ENCODE peak calls at places on chromosomes 5 and 9, in eight cellular contexts. One of them, this sample, is unnamed.

GRCh38 chr5:96924016-96924443 is 11.8 kb upstream of the LNPEP start:
- DNase-seq in RWPE1: peak
- DNase-seq in upper lobe of right lung: no peak
- DNase-seq in AG04449: no peak
- DNase-seq in cardiac fibroblast: no peak
- DNase-seq in right atrium auricular region: no peak
- DNase-seq in lower leg skin: no peak
- DNase-seq in AG09309: no peak
- DNase-seq in this sample: peak

GRCh38 chr5:65041296-65042158 is 272.8 kb downstream of the CWC27 start:
- DNase-seq in RWPE1: no peak
- DNase-seq in upper lobe of right lung: no peak
- DNase-seq in AG04449: no peak
- DNase-seq in cardiac fibroblast: peak
- DNase-seq in right atrium auricular region: no peak
- DNase-seq in lower leg skin: no peak
- DNase-seq in AG09309: no peak
- DNase-seq in this sample: no peak

GRCh38 chr9:118271936-118272335 is 567.7 kb downstream of the TLR4 start:
- DNase-seq in RWPE1: peak
- DNase-seq in upper lobe of right lung: no peak
- DNase-seq in AG04449: no peak
- DNase-seq in cardiac fibroblast: no peak
- DNase-seq in right atrium auricular region: no peak
- DNase-seq in lower leg skin: no peak
- DNase-seq in AG09309: no peak
- DNase-seq in this sample: no peak

GRCh38 chr9:95481000-95481399 is 35.8 kb downstream of the PTCH1 start:
- DNase-seq in RWPE1: no peak
- DNase-seq in upper lobe of right lung: no peak
- DNase-seq in AG04449: no peak
- DNase-seq in cardiac fibroblast: no peak
- DNase-seq in right atrium auricular region: no peak
- DNase-seq in lower leg skin: no peak
- DNase-seq in AG09309: no peak
- DNase-seq in this sample: peak

GRCh38 chr9:132683873-132684272 is 13.6 kb downstream of the GTF3C4 start:
- DNase-seq in RWPE1: no peak
- DNase-seq in upper lobe of right lung: no peak
- DNase-seq in AG04449: no peak
- DNase-seq in cardiac fibroblast: no peak
- DNase-seq in right atrium auricular region: no peak
- DNase-seq in lower leg skin: no peak
- DNase-seq in AG09309: no peak
- DNase-seq in this sample: no peak

GRCh38 chr5:9661316-9662015 is 31.3 kb upstream of the TAS2R1 start:
- DNase-seq in RWPE1: no peak
- DNase-seq in upper lobe of right lung: no peak
- DNase-seq in AG04449: no peak
- DNase-seq in cardiac fibroblast: no peak
- DNase-seq in right atrium auricular region: no peak
- DNase-seq in lower leg skin: no peak
- DNase-seq in AG09309: no peak
- DNase-seq in this sample: no peak

GRCh38 chr9:119639287-119639955 is 270.2 kb upstream of the BRINP1 start:
- DNase-seq in RWPE1: no peak
- DNase-seq in upper lobe of right lung: no peak
- DNase-seq in AG04449: no peak
- DNase-seq in cardiac fibroblast: no peak
- DNase-seq in right atrium auricular region: no peak
- DNase-seq in lower leg skin: no peak
- DNase-seq in AG09309: no peak
- DNase-seq in this sample: no peak

GRCh38 chr9:99357575-99357974 is 135.5 kb downstream of the SEC61B start:
- DNase-seq in RWPE1: no peak
- DNase-seq in upper lobe of right lung: no peak
- DNase-seq in AG04449: no peak
- DNase-seq in cardiac fibroblast: peak
- DNase-seq in right atrium auricular region: no peak
- DNase-seq in lower leg skin: peak
- DNase-seq in AG09309: no peak
- DNase-seq in this sample: no peak

GRCh38 chr5:168274416-168274815 is 17.0 kb upstream of the WWC1 start:
- DNase-seq in RWPE1: no peak
- DNase-seq in upper lobe of right lung: no peak
- DNase-seq in AG04449: no peak
- DNase-seq in cardiac fibroblast: no peak
- DNase-seq in right atrium auricular region: no peak
- DNase-seq in lower leg skin: no peak
- DNase-seq in AG09309: no peak
- DNase-seq in this sample: no peak

GRCh38 chr9:89999534-90000370 is 394.9 kb downstream of the GADD45G start:
- DNase-seq in RWPE1: no peak
- DNase-seq in upper lobe of right lung: peak
- DNase-seq in AG04449: peak
- DNase-seq in cardiac fibroblast: peak
- DNase-seq in right atrium auricular region: peak
- DNase-seq in lower leg skin: no peak
- DNase-seq in AG09309: no peak
- DNase-seq in this sample: peak

GRCh38 chr5:10118150-10118549 is 131.5 kb downstream of the ATPSCKMT start:
- DNase-seq in RWPE1: no peak
- DNase-seq in upper lobe of right lung: no peak
- DNase-seq in AG04449: no peak
- DNase-seq in cardiac fibroblast: no peak
- DNase-seq in right atrium auricular region: no peak
- DNase-seq in lower leg skin: no peak
- DNase-seq in AG09309: peak
- DNase-seq in this sample: no peak

GRCh38 chr5:310941-311434 is 10.5 kb upstream of the AHRR start:
- DNase-seq in RWPE1: no peak
- DNase-seq in upper lobe of right lung: no peak
- DNase-seq in AG04449: no peak
- DNase-seq in cardiac fibroblast: peak
- DNase-seq in right atrium auricular region: peak
- DNase-seq in lower leg skin: peak
- DNase-seq in AG09309: no peak
- DNase-seq in this sample: no peak

GRCh38 chr5:5560016-5560415 is 137.5 kb downstream of the ICE1 start:
- DNase-seq in RWPE1: no peak
- DNase-seq in upper lobe of right lung: no peak
- DNase-seq in AG04449: no peak
- DNase-seq in cardiac fibroblast: no peak
- DNase-seq in right atrium auricular region: no peak
- DNase-seq in lower leg skin: peak
- DNase-seq in AG09309: no peak
- DNase-seq in this sample: no peak

GRCh38 chr5:5558593-5558992 is 136.1 kb downstream of the ICE1 start:
- DNase-seq in RWPE1: no peak
- DNase-seq in upper lobe of right lung: no peak
- DNase-seq in AG04449: no peak
- DNase-seq in cardiac fibroblast: no peak
- DNase-seq in right atrium auricular region: no peak
- DNase-seq in lower leg skin: peak
- DNase-seq in AG09309: no peak
- DNase-seq in this sample: no peak

DNA sequence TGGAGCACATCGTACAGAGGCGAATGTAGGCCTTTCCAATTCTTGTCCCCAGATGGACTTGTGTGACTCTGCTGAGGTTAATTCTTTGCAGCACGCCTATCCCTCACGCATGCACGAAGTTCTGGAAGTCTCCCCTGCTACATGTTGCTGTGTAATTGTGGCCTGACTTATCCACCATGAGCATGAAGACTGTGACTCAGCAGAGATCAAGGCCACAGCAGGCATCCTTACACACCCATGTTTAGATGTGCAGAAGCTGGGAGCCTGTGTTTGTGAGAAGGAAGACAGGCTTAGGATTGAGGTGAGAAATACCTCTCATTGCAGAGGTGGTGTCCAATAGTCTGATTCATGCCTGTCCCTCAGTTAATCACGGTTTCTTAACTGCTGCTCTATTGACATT is 135.6 kb downstream of the ICE1 start:
- DNase-seq in RWPE1: no peak
- DNase-seq in upper lobe of right lung: no peak
- DNase-seq in AG04449: no peak
- DNase-seq in cardiac fibroblast: no peak
- DNase-seq in right atrium auricular region: no peak
- DNase-seq in lower leg skin: peak
- DNase-seq in AG09309: no peak
- DNase-seq in this sample: no peak
- TF ChIP-seq CTCF in RWPE1: no peak
- TF ChIP-seq CTCF in upper lobe of right lung: no peak
- TF ChIP-seq CTCF in AG04449: no peak
- TF ChIP-seq CTCF in cardiac fibroblast: no peak
- TF ChIP-seq CTCF in right atrium auricular region: no peak
- TF ChIP-seq CTCF in lower leg skin: no peak
- TF ChIP-seq CTCF in AG09309: no peak
- TF ChIP-seq CTCF in this sample: no peak

GRCh38 chr9:75892168-75892901 is 1.9 kb downstream of the PCSK5 start:
- DNase-seq in RWPE1: no peak
- DNase-seq in upper lobe of right lung: peak
- DNase-seq in AG04449: no peak
- DNase-seq in cardiac fibroblast: peak
- DNase-seq in right atrium auricular region: no peak
- DNase-seq in lower leg skin: peak
- DNase-seq in AG09309: no peak
- DNase-seq in this sample: peak

GRCh38 chr9:75889577-75889976 is 896 bp upstream of the PCSK5 start:
- DNase-seq in RWPE1: no peak
- DNase-seq in upper lobe of right lung: no peak
- DNase-seq in AG04449: no peak
- DNase-seq in cardiac fibroblast: no peak
- DNase-seq in right atrium auricular region: no peak
- DNase-seq in lower leg skin: no peak
- DNase-seq in AG09309: no peak
- DNase-seq in this sample: peak

GRCh38 chr9:75889977-75890540 is 414 bp upstream of the PCSK5 start:
- DNase-seq in RWPE1: no peak
- DNase-seq in upper lobe of right lung: no peak
- DNase-seq in AG04449: no peak
- DNase-seq in cardiac fibroblast: peak
- DNase-seq in right atrium auricular region: peak
- DNase-seq in lower leg skin: peak
- DNase-seq in AG09309: no peak
- DNase-seq in this sample: peak

GRCh38 chr9:75891277-75892167 is 1.0 kb downstream of the PCSK5 start:
- DNase-seq in RWPE1: no peak
- DNase-seq in upper lobe of right lung: peak
- DNase-seq in AG04449: no peak
- DNase-seq in cardiac fibroblast: peak
- DNase-seq in right atrium auricular region: no peak
- DNase-seq in lower leg skin: peak
- DNase-seq in AG09309: no peak
- DNase-seq in this sample: peak

DNA sequence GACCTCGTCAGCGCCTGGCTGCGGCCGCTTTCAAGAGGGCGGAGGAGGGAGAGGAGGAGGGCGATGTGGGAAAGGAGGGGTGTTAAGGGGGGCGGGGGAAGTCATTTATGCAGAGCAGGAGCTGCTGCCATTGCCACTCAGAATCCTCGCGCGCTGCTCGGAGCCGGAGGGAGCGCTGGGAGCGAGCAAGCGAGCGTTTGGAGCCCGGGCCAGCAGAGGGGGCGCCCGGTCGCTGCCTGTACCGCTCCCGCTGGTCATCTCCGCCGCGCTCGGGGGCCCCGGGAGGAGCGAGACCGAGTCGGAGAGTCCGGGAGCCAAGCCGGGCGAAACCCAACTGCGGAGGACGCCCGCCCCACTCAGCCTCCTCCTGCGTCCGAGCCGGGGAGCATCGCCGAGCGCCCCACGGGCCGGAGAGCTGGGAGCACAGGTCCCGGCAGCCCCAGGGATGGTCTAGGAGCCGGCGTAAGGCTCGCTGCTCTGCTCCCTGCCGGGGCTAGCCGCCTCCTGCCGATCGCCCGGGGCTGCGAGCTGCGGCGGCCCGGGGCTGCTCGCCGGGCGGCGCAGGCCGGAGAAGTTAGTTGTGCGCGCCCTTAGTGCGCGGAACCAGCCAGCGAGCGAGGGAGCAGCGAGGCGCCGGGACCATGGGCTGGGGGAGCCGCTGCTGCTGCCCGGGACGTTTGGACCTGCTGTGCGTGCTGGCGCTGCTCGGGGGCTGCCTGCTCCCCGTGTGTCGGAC is at the start of gene PCSK5:
- DNase-seq in RWPE1: peak
- DNase-seq in upper lobe of right lung: peak
- DNase-seq in AG04449: peak
- DNase-seq in cardiac fibroblast: peak
- DNase-seq in right atrium auricular region: peak
- DNase-seq in lower leg skin: peak
- DNase-seq in AG09309: peak
- DNase-seq in this sample: peak
- TF ChIP-seq CTCF in RWPE1: no peak
- TF ChIP-seq CTCF in upper lobe of right lung: peak
- TF ChIP-seq CTCF in AG04449: peak
- TF ChIP-seq CTCF in cardiac fibroblast: peak
- TF ChIP-seq CTCF in right atrium auricular region: peak
- TF ChIP-seq CTCF in lower leg skin: no peak
- TF ChIP-seq CTCF in AG09309: peak
- TF ChIP-seq CTCF in this sample: peak

GRCh38 chr5:15383021-15383420 is 117.0 kb upstream of the FBXL7 start:
- DNase-seq in RWPE1: no peak
- DNase-seq in upper lobe of right lung: no peak
- DNase-seq in AG04449: no peak
- DNase-seq in cardiac fibroblast: no peak
- DNase-seq in right atrium auricular region: no peak
- DNase-seq in lower leg skin: no peak
- DNase-seq in AG09309: no peak
- DNase-seq in this sample: no peak

GRCh38 chr5:15384176-15384575 is 115.8 kb upstream of the FBXL7 start:
- DNase-seq in RWPE1: no peak
- DNase-seq in upper lobe of right lung: no peak
- DNase-seq in AG04449: no peak
- DNase-seq in cardiac fibroblast: no peak
- DNase-seq in right atrium auricular region: no peak
- DNase-seq in lower leg skin: no peak
- DNase-seq in AG09309: no peak
- DNase-seq in this sample: no peak

GRCh38 chr5:15384581-15384980 is 115.4 kb upstream of the FBXL7 start:
- DNase-seq in RWPE1: no peak
- DNase-seq in upper lobe of right lung: no peak
- DNase-seq in AG04449: no peak
- DNase-seq in cardiac fibroblast: no peak
- DNase-seq in right atrium auricular region: no peak
- DNase-seq in lower leg skin: no peak
- DNase-seq in AG09309: no peak
- DNase-seq in this sample: no peak

GRCh38 chr5:15385037-15385436 is 114.9 kb upstream of the FBXL7 start:
- DNase-seq in RWPE1: no peak
- DNase-seq in upper lobe of right lung: no peak
- DNase-seq in AG04449: no peak
- DNase-seq in cardiac fibroblast: no peak
- DNase-seq in right atrium auricular region: no peak
- DNase-seq in lower leg skin: no peak
- DNase-seq in AG09309: no peak
- DNase-seq in this sample: no peak

GRCh38 chr5:15383469-15383868 is 116.5 kb upstream of the FBXL7 start:
- DNase-seq in RWPE1: no peak
- DNase-seq in upper lobe of right lung: no peak
- DNase-seq in AG04449: no peak
- DNase-seq in cardiac fibroblast: peak
- DNase-seq in right atrium auricular region: no peak
- DNase-seq in lower leg skin: no peak
- DNase-seq in AG09309: no peak
- DNase-seq in this sample: no peak
- TF ChIP-seq CTCF in RWPE1: peak
- TF ChIP-seq CTCF in upper lobe of right lung: peak
- TF ChIP-seq CTCF in AG04449: peak
- TF ChIP-seq CTCF in cardiac fibroblast: peak
- TF ChIP-seq CTCF in right atrium auricular region: no peak
- TF ChIP-seq CTCF in lower leg skin: no peak
- TF ChIP-seq CTCF in AG09309: peak
- TF ChIP-seq CTCF in this sample: no peak

GRCh38 chr5:178589180-178590140 is 733 bp downstream of the COL23A1 start:
- DNase-seq in RWPE1: peak
- DNase-seq in upper lobe of right lung: peak
- DNase-seq in AG04449: no peak
- DNase-seq in cardiac fibroblast: peak
- DNase-seq in right atrium auricular region: no peak
- DNase-seq in lower leg skin: no peak
- DNase-seq in AG09309: no peak
- DNase-seq in this sample: peak
- TF ChIP-seq CTCF in RWPE1: no peak
- TF ChIP-seq CTCF in upper lobe of right lung: no peak
- TF ChIP-seq CTCF in AG04449: peak
- TF ChIP-seq CTCF in cardiac fibroblast: no peak
- TF ChIP-seq CTCF in right atrium auricular region: peak
- TF ChIP-seq CTCF in lower leg skin: no peak
- TF ChIP-seq CTCF in AG09309: no peak
- TF ChIP-seq CTCF in this sample: no peak

This sample was measured in activated CD8-positive, alpha-beta T cell treated with anti-CD3 and anti-CD28 coated beads for 36 hours.